ENCODE peak calls at places on chromosomes 4 and X, in eight cellular contexts. N, P, T, H, D, I, R and E are unnamed samples.

GRCh38 chrX:135639066-135639815 is 74.2 kb upstream of the CT45A1 start:
- DNase-seq in H (no peak), T (no peak), P (no peak), I (no peak), R (no peak), N (no peak), D (no peak), E (no peak)

GRCh38 chr4:181911420-181911819 is 331.8 kb upstream of the TENM3 start:
- DNase-seq in I (no peak), R (no peak), P (no peak), D (no peak), H (peak; percentile 28), N (no peak), T (no peak), E (no peak)

GRCh38 chr4:1041936-1042330 is 30.5 kb downstream of the FGFRL1 start:
- DNase-seq in H (no peak), D (no peak), N (no peak), I (no peak), P (no peak), T (no peak), R (no peak), E (no peak)

GRCh38 chr4:76363556-76364290 is 57.2 kb downstream of the STBD1 start:
- DNase-seq in N (no peak), T (no peak), H (no peak), R (no peak), P (no peak), I (no peak), D (no peak), E (no peak)

GRCh38 chr4:115325836-115326235 is 212.4 kb upstream of the NDST4 start:
- DNase-seq in T (peak; percentile 32), I (no peak), H (no peak), D (no peak), N (no peak), P (no peak), R (no peak), E (no peak)

GRCh38 chrX:121570072-121570841 is 522.8 kb downstream of the GLUD2 start:
- DNase-seq in R (no peak), I (peak; percentile 24), N (no peak), H (no peak), P (no peak), T (no peak), D (no peak), E (no peak)

GRCh38 chr4:72567821-72568620 is 1.0 kb downstream of the ADAMTS3 start:
- DNase-seq in T (peak; percentile 96), N (no peak), D (peak; percentile 69), R (no peak), I (peak; percentile 96), P (peak; percentile 87), H (peak; percentile 88), E (peak; percentile 98)

GRCh38 chr4:1170805-1171305 is 1.5 kb downstream of the SPON2 start:
- DNase-seq in D (peak; percentile 39), P (no peak), H (no peak), R (no peak), N (no peak), T (no peak), I (no peak), E (no peak)

GRCh38 chrX:55008571-55009358 is 8.6 kb downstream of the APEX2 start:
- DNase-seq in T (no peak), R (no peak), H (no peak), P (no peak), D (no peak), N (peak; percentile 12), I (peak; percentile 96), E (no peak)

GRCh38 chrX:68997911-68998310 is 167.3 kb downstream of the PJA1 start:
- DNase-seq in D (no peak), N (no peak), I (peak; percentile 16), T (no peak), P (no peak), H (peak; percentile 38), R (no peak), E (no peak)

GRCh38 chrX:143437439-143437838 is 79.8 kb downstream of the SPANXN3 start:
- DNase-seq in T (peak; percentile 53), H (peak; percentile 8), D (peak; percentile 6), P (peak; percentile 45), I (peak; percentile 60), N (no peak), R (peak; percentile 5), E (peak; percentile 48)

GRCh38 chr4:73187325-73187724 is 71.3 kb downstream of the ANKRD17 start:
- DNase-seq in D (no peak), I (peak; percentile 61), P (no peak), T (peak; percentile 41), R (peak; percentile 33), H (no peak), N (no peak), E (no peak)

GRCh38 chr4:151657896-151658295 is 102.9 kb downstream of the GATB start:
- DNase-seq in I (no peak), P (no peak), H (no peak), D (no peak), T (no peak), N (no peak), R (no peak), E (no peak)

GRCh38 chrX:102154900-102155805 is 624 bp downstream of the BEX5 start:
- DNase-seq in N (no peak), R (no peak), H (no peak), D (peak; percentile 9), P (peak; percentile 1), I (no peak), T (peak; percentile 11), E (peak; percentile 37)

GRCh38 chrX:102155806-102156179 is at the start of gene BEX5:
- DNase-seq in D (peak; percentile 53), T (peak; percentile 84), H (peak; percentile 48), N (no peak), I (peak; percentile 28), P (peak; percentile 54), R (no peak), E (peak; percentile 79)

DNA sequence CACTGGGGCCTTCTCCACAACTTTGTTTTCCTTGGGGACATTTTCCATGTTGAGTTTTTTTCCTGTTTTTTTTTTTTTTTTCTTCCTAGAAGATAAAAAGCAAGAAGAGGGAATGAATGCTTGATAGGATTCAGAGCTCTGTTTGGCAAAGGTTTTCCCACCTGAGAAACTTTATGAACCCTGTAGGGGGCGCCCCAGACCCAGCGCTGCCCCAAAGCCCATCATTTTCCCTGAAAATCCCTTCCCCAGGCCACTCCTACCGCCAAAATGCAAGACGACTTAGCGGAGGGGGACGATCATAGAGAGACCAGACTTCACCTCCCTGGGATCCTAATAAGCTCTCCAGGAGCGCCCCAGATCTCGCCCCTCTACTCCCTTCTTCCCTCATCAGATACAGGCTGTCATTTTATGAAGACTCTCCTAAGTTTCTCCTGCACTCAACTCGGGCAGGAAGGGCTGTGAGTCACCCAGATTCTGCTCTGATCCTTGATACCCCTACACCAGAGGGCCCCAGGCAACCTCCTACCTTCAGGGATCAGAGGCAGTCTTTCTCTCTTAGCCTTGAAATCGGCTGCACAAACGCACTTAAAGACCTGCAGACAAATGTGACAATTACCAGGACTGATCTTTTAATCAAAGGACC is 1.4 kb downstream of the BEX5 start:
- DNase-seq in T (peak; percentile 64), I (no peak), P (peak; percentile 31), N (no peak), R (no peak), H (no peak), D (peak; percentile 16), E (peak; percentile 8)
- TF ChIP-seq CTCF in T (peak; percentile 59), I (peak; percentile 39), P (peak; percentile 46), N (peak; percentile 36), R (peak; percentile 43), H (no peak), D (peak; percentile 44), E (peak; percentile 50)

GRCh38 chrX:138765061-138765460 is 53.5 kb upstream of the FGF13 start:
- DNase-seq in T (no peak), R (no peak), D (no peak), P (no peak), H (no peak), N (no peak), I (peak; percentile 41), E (no peak)
- TF ChIP-seq EZH2phosphoT487 in T (no peak), R (no peak), D (no peak), P (no peak), H (no peak), N (no peak), I (no peak), E (no peak)

GRCh38 chr4:148081267-148081666 is 349.4 kb downstream of the ARHGAP10 start:
- DNase-seq in I (no peak), R (no peak), P (no peak), N (no peak), T (no peak), D (no peak), H (no peak), E (no peak)

GRCh38 chr4:148079945-148080344 is 348.1 kb downstream of the ARHGAP10 start:
- DNase-seq in I (no peak), T (no peak), N (no peak), R (no peak), D (no peak), P (no peak), H (no peak), E (no peak)

GRCh38 chr4:148076964-148077363 is 345.1 kb downstream of the ARHGAP10 start:
- DNase-seq in R (no peak), I (no peak), T (no peak), P (no peak), N (no peak), D (no peak), H (no peak), E (no peak)

GRCh38 chr4:148081745-148082144 is 349.9 kb downstream of the ARHGAP10 start:
- DNase-seq in H (no peak), R (no peak), P (no peak), T (no peak), N (no peak), D (no peak), I (no peak), E (no peak)
- TF ChIP-seq CTCF in H (no peak), R (no peak), P (no peak), T (no peak), N (no peak), D (no peak), I (no peak), E (no peak)

GRCh38 chr4:173288296-173288695 is 45.9 kb downstream of the HMGB2 start:
- DNase-seq in P (peak; percentile 65), T (peak; percentile 89), I (peak; percentile 72), N (peak; percentile 37), D (peak; percentile 24), R (peak; percentile 77), H (peak; percentile 85), E (peak; percentile 89)

GRCh38 chr4:173288698-173289350 is 45.3 kb downstream of the HMGB2 start:
- DNase-seq in D (no peak), P (no peak), T (no peak), R (no peak), N (no peak), H (no peak), I (no peak), E (peak; percentile 34)

GRCh38 chr4:173293663-173294062 is 40.5 kb downstream of the HMGB2 start:
- DNase-seq in I (no peak), D (no peak), H (no peak), R (no peak), N (no peak), T (no peak), P (no peak), E (no peak)

GRCh38 chr4:173287486-173287885 is 46.7 kb downstream of the HMGB2 start:
- DNase-seq in D (no peak), I (no peak), N (no peak), H (no peak), R (no peak), T (no peak), P (no peak), E (no peak)

DNA sequence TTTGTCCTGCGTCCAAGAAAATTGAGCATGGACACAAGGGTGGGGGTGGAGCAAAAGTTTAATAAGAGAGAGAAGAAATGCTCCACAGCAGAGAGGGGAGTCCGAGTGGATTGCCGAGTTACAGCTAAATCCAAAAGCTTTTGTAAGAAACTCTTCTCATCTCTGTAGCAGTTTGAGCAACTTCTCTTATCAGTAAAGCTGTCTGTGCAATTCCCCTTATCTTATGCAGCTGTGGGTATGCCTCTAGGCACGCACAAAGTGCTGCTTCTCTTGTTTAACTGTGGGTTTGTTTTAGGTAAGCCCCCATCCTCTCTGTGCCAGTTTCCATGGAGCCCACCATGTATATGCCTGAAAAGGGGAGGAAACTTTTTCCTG is 44.8 kb downstream of the HMGB2 start:
- DNase-seq in D (no peak), H (peak; percentile 28), P (no peak), I (no peak), T (no peak), N (no peak), R (no peak), E (peak; percentile 20)
- TF ChIP-seq EZH2phosphoT487 in D (no peak), H (no peak), P (no peak), I (no peak), T (no peak), N (no peak), R (no peak), E (no peak)